ENCODE peak calls at places on chromosome 20, in four cellular contexts. S is IMR-90, C is HepG2, U is GM12878. W is an unnamed sample. For H4K20me1, the result is how much of the 10 kb centered on the place peaks cover.

GRCh38 chr20:3720626-3721025 is 8.2 kb upstream of the SIGLEC1 start:
- DNase-seq in U (no peak), S (no peak), C (no peak), W (no peak)

GRCh38 chr20:33770005-33770404 is 38.2 kb downstream of the ZNF341 start:
- DNase-seq in C (no peak), S (no peak), U (no peak), W (no peak)

GRCh38 chr20:10596726-10597125 is 77.1 kb downstream of the JAG1 start:
- DNase-seq in U (no peak), C (peak), S (peak), W (no peak)

GRCh38 chr20:35568645-35569044 is 26.8 kb downstream of the ERGIC3 start:
- DNase-seq in U (no peak), S (no peak), C (peak), W (peak)

GRCh38 chr20:43438578-43439316 is 18.9 kb upstream of the SRSF6 start:
- DNase-seq in U (peak), S (no peak), C (no peak), W (no peak)

GRCh38 chr20:13898012-13898612 is 92.3 kb downstream of the SEL1L2 start:
- DNase-seq in S (no peak), C (peak), U (no peak), W (peak)

GRCh38 chr20:53569606-53570307 is 23.9 kb downstream of the ZNF217 start:
- DNase-seq in C (no peak), S (no peak), U (no peak), W (no peak)

GRCh38 chr20:5080384-5080877 is 39.3 kb downstream of the PCNA start:
- DNase-seq in C (no peak), S (peak), U (peak), W (no peak)

GRCh38 chr20:61926253-61926613 is 139.4 kb downstream of the TAF4 start:
- DNase-seq in C (no peak), U (no peak), S (no peak), W (no peak)

GRCh38 chr20:37506166-37506725 is 14.8 kb upstream of the NNAT start:
- DNase-seq in C (no peak), S (no peak), U (no peak), W (no peak)

GRCh38 chr20:11551491-11551890 is 366.2 kb upstream of the BTBD3 start:
- DNase-seq in C (no peak), S (no peak), U (no peak), W (no peak)

GRCh38 chr20:49894073-49894470 is 21.3 kb downstream of the SPATA2 start:
- DNase-seq in U (peak), S (no peak), C (no peak), W (no peak)

GRCh38 chr20:45890077-45890996 is 671 bp downstream of the NEURL2 start:
- DNase-seq in C (peak), U (no peak), S (peak), W (peak)

GRCh38 chr20:50744143-50744792 is 12.9 kb downstream of the PARD6B start:
- DNase-seq in U (no peak), C (peak), S (peak), W (peak)

GRCh38 chr20:56629464-56630085 is 469 bp downstream of the TFAP2C start:
- DNase-seq in S (no peak), U (no peak), C (no peak), W (peak)

GRCh38 chr20:62096421-62097380 is 25.6 kb upstream of the LSM14B start:
- DNase-seq in C (no peak), U (no peak), S (no peak), W (no peak)

GRCh38 chr20:47466704-47467459 is 34.8 kb upstream of the NCOA3 start:
- DNase-seq in C (no peak), U (no peak), S (no peak), W (no peak)

GRCh38 chr20:38043512-38044300 is 10.2 kb downstream of the RPRD1B start:
- DNase-seq in S (peak), U (no peak), C (no peak), W (no peak)

GRCh38 chr20:32231847-32232246 is 24.2 kb downstream of the POFUT1 start:
- DNase-seq in C (no peak), S (peak), U (no peak), W (no peak)

GRCh38 chr20:51987812-51988211 is 185.5 kb upstream of the SALL4 start:
- DNase-seq in U (no peak), S (no peak), C (no peak), W (no peak)

GRCh38 chr20:33666293-33667244 is at the start of gene ACTL10:
- DNase-seq in U (peak), C (no peak), S (peak), W (peak)

GRCh38 chr20:2800590-2801458 is at the start of gene CPXM1:
- DNase-seq in C (peak), U (no peak), S (no peak), W (peak)

GRCh38 chr20:17949899-17950298 is 18.7 kb downstream of the SNX5 start:
- DNase-seq in C (no peak), U (no peak), S (no peak), W (no peak)

GRCh38 chr20:5835234-5835845 is 85.1 kb downstream of the SHLD1 start:
- DNase-seq in S (peak), C (peak), U (no peak), W (peak)

GRCh38 chr20:62766716-62767115 is 29.6 kb upstream of the MRGBP start:
- DNase-seq in C (no peak), U (no peak), S (no peak), W (no peak)

GRCh38 chr20:57450931-57451330 is 59.7 kb downstream of the RBM38 start:
- DNase-seq in U (no peak), S (no peak), C (no peak), W (peak)

GRCh38 chr20:61529354-61529753 is 277.3 kb downstream of the CDH4 start:
- DNase-seq in U (no peak), S (no peak), C (no peak), W (no peak)

GRCh38 chr20:36084897-36085617 is 69.5 kb upstream of the EPB41L1 start:
- DNase-seq in C (peak), S (no peak), U (no peak), W (no peak)

GRCh38 chr20:21396045-21396893 is 1.1 kb downstream of the NKX2-4 start:
- DNase-seq in S (no peak), U (no peak), C (no peak), W (peak)

GRCh38 chr20:19823971-19824370 is 65.9 kb downstream of the RIN2 start:
- DNase-seq in C (no peak), U (no peak), S (no peak), W (no peak)

GRCh38 chr20:6882911-6883310 is 115.4 kb downstream of the BMP2 start:
- DNase-seq in S (no peak), C (no peak), U (no peak), W (no peak)

GRCh38 chr20:45948742-45949541 is 14.5 kb downstream of the PCIF1 start:
- DNase-seq in U (no peak), S (no peak), C (no peak), W (no peak)

GRCh38 chr20:32510601-32511357 is 74.4 kb downstream of the NOL4L start:
- DNase-seq in C (peak), U (no peak), S (no peak), W (no peak)

GRCh38 chr20:41094656-41095055 is 42.7 kb upstream of the PLCG1 start:
- DNase-seq in S (peak), U (no peak), C (no peak), W (no peak)

GRCh38 chr20:13995841-13996240 is 525 bp downstream of the MACROD2 start:
- DNase-seq in U (no peak), S (no peak), C (no peak), W (peak)

GRCh38 chr20:32483351-32484220 is 101.5 kb downstream of the NOL4L start:
- DNase-seq in C (peak), S (peak), U (no peak), W (peak)

GRCh38 chr20:3679749-3680700 is 1.8 kb downstream of the ADAM33 start:
- DNase-seq in C (no peak), U (no peak), S (peak), W (peak)

GRCh38 chr20:35263609-35264223 is 14.2 kb downstream of the MMP24OS start:
- DNase-seq in C (peak), S (no peak), U (no peak), W (no peak)

GRCh38 chr20:362271-363254 is 15.7 kb downstream of the NRSN2 start:
- DNase-seq in S (peak), C (peak), U (no peak), W (peak)
- TF ChIP-seq RFX5 in S (no peak), C (peak), U (no peak), W (no peak)

DNA sequence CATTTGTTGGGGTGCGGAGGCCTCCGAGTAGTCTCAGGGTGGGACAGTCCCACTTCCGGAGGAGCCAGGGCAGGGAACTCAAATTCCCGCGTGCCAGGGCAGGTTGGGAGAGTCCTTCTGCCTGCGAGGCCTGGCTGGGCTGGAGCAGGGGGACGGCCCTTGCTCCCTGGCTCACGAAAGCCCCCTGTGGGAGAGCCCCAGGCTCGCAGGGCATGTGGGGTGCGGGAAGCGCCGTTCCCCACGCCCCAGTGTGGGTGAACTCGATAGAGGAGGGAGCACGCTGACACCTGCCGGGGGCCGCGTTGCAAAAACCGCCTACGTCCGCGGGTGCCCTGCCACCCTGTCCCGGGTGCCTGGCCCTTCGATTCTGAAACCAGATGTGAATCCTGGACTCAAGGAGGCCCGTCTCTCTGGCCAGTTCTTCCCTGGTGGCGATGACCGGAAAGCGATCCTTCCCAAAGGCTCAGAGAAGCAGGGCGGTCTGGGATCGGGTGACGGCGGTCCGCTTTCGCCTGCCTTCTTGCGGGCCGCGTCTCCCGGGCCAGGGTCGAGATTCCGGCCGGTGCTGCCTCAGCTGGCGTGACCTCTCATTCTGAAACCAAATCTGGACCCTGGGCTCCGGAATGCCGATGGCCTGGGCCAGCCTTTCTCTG is 1846.5 kb upstream of the DEFB115 start:
- DNase-seq in C (no peak), U (no peak), S (no peak), W (peak)
- H4K20me1 ChIP-seq in C (under half), U (under half), S (under half), W (under half)

DNA sequence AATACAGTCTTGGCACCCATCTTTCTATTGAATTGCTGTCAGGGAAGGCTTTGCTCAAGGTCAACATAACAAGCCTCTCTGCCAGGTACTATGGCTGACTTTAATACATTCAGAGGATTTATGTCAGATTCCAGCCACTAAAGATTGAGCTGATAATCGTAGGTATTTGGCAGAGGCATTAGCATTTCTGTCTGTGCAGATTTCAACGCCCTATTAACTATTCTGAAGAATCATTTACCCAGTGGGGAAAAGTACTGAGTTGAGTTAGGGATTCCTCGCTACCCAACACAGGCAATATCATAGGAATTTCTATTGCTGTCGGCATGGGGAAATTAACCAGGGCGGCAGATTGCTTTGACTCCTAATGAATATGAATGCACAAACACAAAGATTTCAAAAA is 233.7 kb upstream of the SPTLC3 start:
- DNase-seq in C (no peak), S (no peak), U (no peak), W (no peak)
- TF ChIP-seq RFX5 in C (no peak), S (no peak), U (no peak), W (no peak)

DNA sequence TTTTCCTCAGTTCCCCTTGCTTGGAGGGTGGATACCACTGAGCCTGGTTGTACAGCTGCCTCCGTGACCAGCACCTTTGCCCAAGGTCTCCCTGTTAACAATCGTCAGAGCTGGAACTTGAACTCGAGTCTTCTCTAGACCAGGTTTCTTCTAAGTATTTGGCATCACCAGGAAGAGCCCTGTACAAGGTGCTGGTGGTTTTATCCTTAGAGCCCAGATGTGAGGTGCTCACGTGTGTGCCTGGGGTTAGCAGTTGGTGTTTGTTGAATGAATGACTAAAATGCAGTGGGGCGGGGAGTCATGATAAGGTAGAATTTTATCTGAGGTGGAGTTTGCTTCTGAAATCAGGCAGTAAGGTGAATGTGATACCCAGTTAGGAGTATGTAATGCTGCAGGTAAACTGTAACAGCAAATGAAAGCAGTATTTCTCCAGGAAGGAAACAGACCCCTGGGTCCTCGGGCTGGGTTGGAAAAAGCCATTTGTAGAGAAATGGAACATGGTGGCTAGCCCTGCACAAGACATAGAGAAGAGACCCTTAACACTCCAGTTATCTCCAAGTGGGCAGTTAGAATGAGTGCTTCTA is 3.1 kb downstream of the DNAJC5 start:
- DNase-seq in S (no peak), U (no peak), C (no peak), W (no peak)
- H4K20me1 ChIP-seq in S (half or more), U (under half), C (under half), W (half or more)

W was measured in SK-N-SH.